ENCODE peak calls at places on chromosomes 1 and 21, in ten cellular contexts. G is left ventricle myocardium superior; R is activated naive CD8-positive, alpha-beta T cell treated with anti-CD3 and anti-CD28 coated beads, Interleukin-2, amount 50 U/mL, for 24 hours; O is mucosa of descending colon; X is left cardiac atrium; T is activated CD8-positive, alpha-beta T cell treated with anti-CD3 and anti-CD28 coated beads, Interleukin-2, amount 10 ng/mL, durations not matched to agents 7 days and 5 days; U is PC-3; H is aorta; S is stimulated activated naive B cell treated with anti-CD40 and anti-IgM and Interleukin-4, amounts not matched to agents 10 μg/mL and 1 μg/mL and 100 μg/mL, for 72 hours; E is right lobe of liver. W is an unnamed sample.
A peak's percentile ranks its signal among the peaks of the same experiment; 100 is the strongest.

GRCh38 chr21:34345892-34346291 is 17.9 kb upstream of the KCNE2 start:
- ATAC-seq in T (no peak), X (no peak), G (peak; percentile 50), O (no peak), E (no peak), U (no peak), S (no peak), H (peak; percentile 43), R (no peak), W (peak; percentile 76)

GRCh38 chr1:222644649-222645005 is 26.7 kb downstream of the MIA3 start:
- ATAC-seq in G (no peak), S (no peak), O (peak; percentile 45), U (peak; percentile 3), H (no peak), X (peak; percentile 3), R (no peak), T (no peak), E (no peak), W (no peak)

GRCh38 chr1:174005032-174005431 is 17.1 kb downstream of the RC3H1 start:
- ATAC-seq in S (peak; percentile 99), O (no peak), H (peak; percentile 33), R (no peak), E (no peak), U (no peak), X (peak; percentile 71), G (peak; percentile 83), T (no peak), W (no peak)

GRCh38 chr1:22810378-22810777 is 99.7 kb downstream of the EPHB2 start:
- ATAC-seq in U (no peak), O (no peak), R (no peak), S (no peak), G (no peak), X (no peak), E (no peak), H (no peak), T (no peak), W (no peak)

GRCh38 chr1:44010935-44011610 is 19.7 kb downstream of the CCDC24 start:
- ATAC-seq in T (no peak), R (no peak), G (no peak), X (no peak), E (no peak), U (no peak), H (no peak), O (no peak), S (no peak), W (no peak)

GRCh38 chr1:11473635-11474034 is 5.3 kb upstream of the DISP3 start:
- ATAC-seq in G (no peak), R (no peak), E (no peak), T (no peak), U (no peak), O (no peak), X (no peak), H (no peak), S (no peak), W (no peak)

GRCh38 chr1:244371294-244372141 is 80.2 kb downstream of the ADSS2 start:
- ATAC-seq in X (peak; percentile 33), E (no peak), U (no peak), G (no peak), R (no peak), T (no peak), S (no peak), H (no peak), O (no peak), W (no peak)

GRCh38 chr1:216246577-216246976 is 176.7 kb downstream of the USH2A start:
- ATAC-seq in H (no peak), O (no peak), R (no peak), G (no peak), E (no peak), U (no peak), X (no peak), S (no peak), T (no peak), W (no peak)

GRCh38 chr1:160247053-160247452 is 15.3 kb downstream of the DCAF8 start:
- ATAC-seq in O (no peak), R (no peak), G (peak; percentile 60), E (peak; percentile 75), T (no peak), U (no peak), S (no peak), X (peak; percentile 27), H (no peak), W (no peak)

GRCh38 chr1:237244778-237245177 is 202.8 kb downstream of the RYR2 start:
- ATAC-seq in O (no peak), S (no peak), U (no peak), H (no peak), G (peak; percentile 14), E (no peak), R (no peak), T (no peak), X (no peak), W (no peak)

GRCh38 chr1:21689531-21690165 is 20.5 kb upstream of the RAP1GAP start:
- ATAC-seq in S (no peak), U (peak; percentile 95), T (no peak), O (no peak), H (no peak), G (no peak), R (no peak), E (no peak), X (no peak), W (no peak)

GRCh38 chr1:151060241-151061011 is at the start of gene MLLT11:
- ATAC-seq in R (no peak), G (peak; percentile 64), U (peak; percentile 53), X (peak; percentile 57), T (no peak), H (peak; percentile 58), O (no peak), S (no peak), E (peak; percentile 41), W (peak; percentile 44)

GRCh38 chr1:167654975-167655575 is 25.0 kb downstream of the RCSD1 start:
- ATAC-seq in O (no peak), S (no peak), R (no peak), G (peak; percentile 52), U (no peak), T (no peak), E (peak; percentile 27), X (peak; percentile 70), H (no peak), W (no peak)

GRCh38 chr21:41536076-41536826 is 28.3 kb upstream of the TMPRSS2 start:
- ATAC-seq in S (no peak), T (no peak), O (peak; percentile 72), E (no peak), U (peak; percentile 88), H (no peak), X (no peak), G (no peak), R (no peak), W (no peak)

GRCh38 chr1:46682064-46682463 is 10.4 kb downstream of the TEX38 start:
- ATAC-seq in T (no peak), R (no peak), G (no peak), E (no peak), O (peak; percentile 54), X (no peak), H (no peak), S (no peak), U (peak; percentile 86), W (no peak)

GRCh38 chr1:54653036-54653435 is 11.4 kb downstream of the MROH7 start:
- ATAC-seq in R (no peak), O (no peak), S (no peak), T (no peak), E (no peak), G (no peak), H (no peak), U (no peak), X (no peak), W (no peak)

GRCh38 chr21:35989185-35989735 is 71.1 kb downstream of the SETD4 start:
- ATAC-seq in X (peak; percentile 30), H (peak; percentile 63), T (no peak), E (no peak), U (peak; percentile 24), O (peak; percentile 66), R (no peak), S (no peak), G (no peak), W (peak; percentile 74)

GRCh38 chr1:50859657-50860056 is 100.4 kb downstream of the FAF1 start:
- ATAC-seq in R (no peak), O (no peak), G (no peak), X (no peak), E (no peak), H (no peak), U (no peak), T (no peak), S (no peak), W (no peak)

GRCh38 chr1:167200749-167201148 is 19.9 kb upstream of the POU2F1 start:
- ATAC-seq in U (no peak), R (no peak), S (no peak), O (no peak), T (no peak), E (no peak), X (no peak), G (no peak), H (no peak), W (no peak)

GRCh38 chr1:236159704-236160539 is 17.6 kb downstream of the GPR137B start:
- ATAC-seq in T (no peak), S (peak; percentile 59), R (peak; percentile 40), O (peak; percentile 73), E (peak; percentile 28), X (no peak), U (no peak), G (no peak), H (no peak), W (no peak)

GRCh38 chr1:24484208-24484607 is 18.4 kb upstream of the RCAN3 start:
- ATAC-seq in G (no peak), O (no peak), T (no peak), U (no peak), H (no peak), X (no peak), E (no peak), S (no peak), R (peak; percentile 16), W (no peak)

GRCh38 chr1:113247805-113248204 is 142.5 kb upstream of the MAGI3 start:
- ATAC-seq in R (no peak), T (no peak), U (no peak), E (no peak), H (no peak), S (no peak), X (no peak), G (no peak), O (peak; percentile 11), W (no peak)

GRCh38 chr1:25238046-25238445 is 5.7 kb upstream of the SYF2 start:
- ATAC-seq in U (no peak), G (no peak), O (no peak), T (no peak), H (no peak), E (no peak), X (no peak), R (no peak), S (no peak), W (no peak)

GRCh38 chr1:203660069-203660468 is 33.4 kb downstream of the ATP2B4 start:
- ATAC-seq in G (no peak), T (no peak), E (no peak), R (no peak), O (no peak), U (no peak), H (no peak), S (no peak), X (no peak), W (no peak)

GRCh38 chr1:56188855-56189254 is 390.5 kb downstream of the PLPP3 start:
- ATAC-seq in R (no peak), O (no peak), U (no peak), H (no peak), S (no peak), X (no peak), G (no peak), T (no peak), E (no peak), W (no peak)

GRCh38 chr1:66654643-66655042 is 97.6 kb upstream of the DYNLT5 start:
- ATAC-seq in T (no peak), X (peak; percentile 62), O (no peak), E (no peak), G (peak; percentile 97), R (no peak), S (no peak), H (no peak), U (no peak), W (no peak)

GRCh38 chr1:72018562-72018961 is 263.8 kb downstream of the NEGR1 start:
- ATAC-seq in R (no peak), E (no peak), S (no peak), O (no peak), U (no peak), X (no peak), H (no peak), T (no peak), G (no peak), W (no peak)

GRCh38 chr1:160432371-160432786 is 32.0 kb downstream of the VANGL2 start:
- ATAC-seq in T (peak; percentile 18), R (peak; percentile 30), U (no peak), S (peak; percentile 86), E (no peak), O (peak; percentile 38), X (no peak), H (no peak), G (no peak), W (no peak)